ENCODE peak calls at places on chromosomes 7 and 10, in ten cellular contexts. R, L, Q, K, F, Z, N, H, J and S are unnamed samples.

GRCh38 chr10:34488476-34489130 is 326.5 kb downstream of the PARD3 start:
- DNase-seq in Q (no peak), N (no peak), L (no peak), K (no peak), R (no peak), J (no peak), Z (no peak), H (no peak), F (no peak), S (no peak)

GRCh38 chr7:50202052-50202555 is 102.4 kb upstream of the IKZF1 start:
- DNase-seq in Q (no peak), F (no peak), Z (no peak), R (no peak), J (no peak), N (no peak), K (no peak), H (no peak), L (no peak), S (no peak)

GRCh38 chr10:59757966-59758365 is 4.7 kb upstream of the MRLN start:
- DNase-seq in Q (no peak), J (no peak), F (no peak), K (no peak), L (no peak), H (no peak), N (no peak), Z (no peak), R (no peak), S (no peak)

GRCh38 chr10:22629126-22629525 is 85.3 kb downstream of the PIP4K2A start:
- DNase-seq in F (no peak), Z (no peak), Q (no peak), K (no peak), L (no peak), N (no peak), H (no peak), J (no peak), R (no peak), S (no peak)

GRCh38 chr7:142785841-142786250 is 15.1 kb downstream of the PRSS2 start:
- DNase-seq in Q (no peak), R (no peak), F (no peak), H (peak), K (no peak), L (no peak), N (peak), J (no peak), Z (no peak), S (no peak)

GRCh38 chr10:60025279-60025678 is 118.9 kb upstream of the CCDC6 start:
- DNase-seq in N (no peak), F (no peak), R (no peak), J (no peak), L (no peak), Q (no peak), H (no peak), Z (no peak), K (no peak), S (no peak)

GRCh38 chr7:140562921-140563600 is 77.6 kb downstream of the DENND2A start:
- DNase-seq in Z (no peak), H (no peak), R (no peak), F (no peak), L (no peak), Q (no peak), N (no peak), J (no peak), K (peak), S (no peak)

GRCh38 chr10:43258032-43258921 is 8.6 kb downstream of the RASGEF1A start:
- DNase-seq in K (peak), F (no peak), N (no peak), Q (no peak), R (no peak), L (no peak), Z (no peak), H (no peak), J (no peak), S (no peak)

GRCh38 chr10:92573091-92573797 is 649 bp downstream of the IDE start:
- DNase-seq in Q (no peak), H (peak), Z (no peak), L (peak), F (no peak), K (no peak), R (peak), J (peak), N (peak), S (no peak)

GRCh38 chr7:108492742-108493141 is 33.2 kb downstream of the PNPLA8 start:
- DNase-seq in L (no peak), Q (no peak), N (no peak), F (no peak), Z (no peak), K (no peak), J (no peak), R (peak), H (no peak), S (no peak)

GRCh38 chr7:153301908-153302307 is 542.4 kb downstream of the ACTR3B start:
- DNase-seq in Z (no peak), Q (no peak), K (no peak), F (no peak), J (no peak), H (no peak), N (no peak), R (no peak), L (no peak), S (no peak)

GRCh38 chr10:87817291-87817872 is 644 bp downstream of the ATAD1 start:
- DNase-seq in F (no peak), K (no peak), N (no peak), Q (no peak), L (no peak), H (no peak), R (peak), Z (no peak), J (no peak), S (no peak)

GRCh38 chr10:60414877-60415585 is 25.4 kb upstream of the ANK3 start:
- DNase-seq in K (no peak), N (no peak), J (no peak), L (no peak), Q (no peak), R (peak), F (no peak), Z (no peak), H (no peak), S (peak)

GRCh38 chr10:7551289-7551688 is 115.5 kb downstream of the ITIH5 start:
- DNase-seq in R (no peak), J (no peak), L (no peak), Q (no peak), F (no peak), H (no peak), N (no peak), Z (no peak), K (no peak), S (no peak)

GRCh38 chr10:101612872-101613271 is 24.8 kb downstream of the DPCD start:
- DNase-seq in K (no peak), R (no peak), N (no peak), Q (no peak), J (no peak), H (no peak), F (no peak), L (no peak), Z (no peak), S (no peak)

DNA sequence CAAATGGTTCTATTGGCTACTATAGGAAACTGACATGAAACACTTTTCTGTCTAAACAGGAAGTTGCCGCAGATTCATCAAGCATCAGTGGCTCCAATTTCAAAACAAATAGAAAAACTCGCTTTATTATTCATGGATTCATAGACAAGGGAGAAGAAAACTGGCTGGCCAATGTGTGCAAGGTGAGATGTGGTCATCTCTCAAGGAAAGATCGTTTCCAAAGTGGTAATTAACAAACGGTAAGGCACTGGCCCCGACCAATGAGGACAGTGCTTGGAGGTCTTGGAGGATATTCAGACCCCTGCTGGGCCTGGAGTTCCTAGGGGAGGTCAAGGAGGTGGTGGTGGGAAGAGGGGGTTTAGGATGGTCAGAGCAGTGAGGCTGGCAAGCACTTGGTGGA is 2.6 kb downstream of the PNLIP start:
- DNase-seq in N (no peak), L (no peak), J (no peak), H (no peak), K (no peak), Q (no peak), Z (no peak), F (no peak), R (no peak), S (no peak)
- TF ChIP-seq POLR2A in N (no peak), L (no peak), J (no peak), H (no peak), K (no peak), Q (no peak), Z (no peak), F (no peak), R (no peak), S (no peak)

GRCh38 chr10:109976657-109977056 is 31.1 kb upstream of the ADD3 start:
- DNase-seq in Q (no peak), F (no peak), N (no peak), R (no peak), L (no peak), H (no peak), K (no peak), Z (no peak), J (no peak), S (no peak)

GRCh38 chr10:109975251-109975650 is 32.5 kb upstream of the ADD3 start:
- DNase-seq in H (no peak), J (no peak), N (no peak), K (no peak), Z (no peak), L (no peak), Q (no peak), F (no peak), R (no peak), S (no peak)

GRCh38 chr10:109979215-109979614 is 28.6 kb upstream of the ADD3 start:
- DNase-seq in F (no peak), Z (no peak), J (no peak), L (no peak), Q (no peak), N (no peak), K (no peak), R (no peak), H (no peak), S (no peak)

GRCh38 chr10:109978481-109978880 is 29.3 kb upstream of the ADD3 start:
- DNase-seq in N (peak), F (peak), Z (peak), R (peak), J (peak), Q (no peak), K (no peak), H (no peak), L (no peak), S (no peak)

DNA sequence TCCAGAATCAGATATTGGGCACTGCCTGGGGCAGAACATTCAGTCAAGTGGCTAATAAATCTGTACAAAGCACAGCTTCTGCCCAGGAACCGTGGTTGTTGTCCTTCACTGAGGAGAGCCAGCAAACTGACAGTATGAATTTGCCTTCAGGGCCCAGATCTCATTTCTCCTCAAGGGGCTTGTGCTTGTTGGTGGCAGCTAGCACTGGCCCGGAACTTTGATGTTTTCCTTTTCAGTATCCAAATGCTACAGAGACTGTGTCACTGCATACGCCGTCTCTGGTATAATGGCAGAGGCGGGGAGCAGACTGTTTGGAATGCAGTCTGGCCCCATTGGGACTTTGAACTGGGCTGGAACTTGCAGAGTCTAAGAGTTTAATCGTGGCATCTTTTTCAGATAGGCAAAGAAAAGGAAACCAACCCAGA is 30.4 kb upstream of the ADD3 start:
- DNase-seq in J (peak), N (peak), H (no peak), R (peak), K (no peak), Z (no peak), Q (no peak), F (no peak), L (peak), S (no peak)
- TF ChIP-seq POLR2A in J (no peak), N (peak), H (no peak), R (no peak), K (no peak), Z (no peak), Q (no peak), F (no peak), L (no peak), S (no peak)

GRCh38 chr7:131769241-131769640 is 212.8 kb upstream of the PODXL start:
- DNase-seq in Z (peak), N (no peak), Q (no peak), R (peak), F (no peak), L (no peak), J (no peak), H (no peak), K (no peak), S (peak)

GRCh38 chr7:131762753-131763152 is 206.3 kb upstream of the PODXL start:
- DNase-seq in F (no peak), K (no peak), Z (no peak), H (no peak), J (no peak), L (no peak), R (no peak), N (no peak), Q (no peak), S (no peak)

GRCh38 chr7:131764143-131764795 is 207.8 kb upstream of the PODXL start:
- DNase-seq in L (no peak), F (no peak), K (no peak), Q (no peak), J (no peak), R (no peak), Z (no peak), N (no peak), H (no peak), S (no peak)

DNA sequence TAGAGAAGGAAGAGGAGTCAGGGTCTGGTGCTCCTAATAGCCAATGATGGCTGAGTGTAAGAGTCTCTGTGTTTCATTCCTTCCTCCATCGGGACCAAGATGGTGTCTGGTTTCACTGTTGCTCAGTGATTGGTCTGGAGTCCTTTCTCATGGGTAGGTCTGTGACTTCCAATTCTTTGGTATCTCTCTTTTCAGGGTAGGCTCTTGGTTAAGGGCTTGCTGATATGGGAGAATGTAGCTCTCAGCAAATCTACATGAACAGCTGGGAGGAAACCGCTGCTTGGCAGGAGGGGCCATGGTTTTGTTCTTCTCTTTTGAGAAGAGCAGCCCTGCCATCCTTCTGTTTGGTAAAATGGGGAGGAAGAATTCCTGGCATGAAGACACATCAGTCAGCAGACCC is 209.1 kb upstream of the PODXL start:
- DNase-seq in J (no peak), Q (no peak), Z (no peak), R (no peak), K (no peak), F (no peak), N (no peak), H (no peak), L (no peak), S (no peak)
- TF ChIP-seq POLR2A in J (no peak), Q (no peak), Z (no peak), R (no peak), K (no peak), F (no peak), N (no peak), H (no peak), L (no peak), S (no peak)

GRCh38 chr10:133419211-133419950 is 5.0 kb downstream of the SPRN start:
- DNase-seq in N (no peak), H (peak), Z (no peak), F (no peak), J (no peak), Q (no peak), K (no peak), R (no peak), L (no peak), S (no peak)

GRCh38 chr10:133418289-133418993 is 6.0 kb downstream of the SPRN start:
- DNase-seq in N (no peak), Q (no peak), F (no peak), H (no peak), Z (no peak), J (no peak), R (no peak), K (no peak), L (no peak), S (no peak)

GRCh38 chr10:133412381-133412711 is 12.1 kb downstream of the SPRN start:
- DNase-seq in N (no peak), R (no peak), Z (no peak), J (no peak), L (no peak), Q (no peak), H (no peak), K (no peak), F (no peak), S (no peak)

GRCh38 chr10:133411523-133412380 is 12.7 kb downstream of the SPRN start:
- DNase-seq in J (no peak), L (no peak), N (no peak), R (no peak), Q (no peak), F (no peak), H (no peak), Z (no peak), K (no peak), S (no peak)

DNA sequence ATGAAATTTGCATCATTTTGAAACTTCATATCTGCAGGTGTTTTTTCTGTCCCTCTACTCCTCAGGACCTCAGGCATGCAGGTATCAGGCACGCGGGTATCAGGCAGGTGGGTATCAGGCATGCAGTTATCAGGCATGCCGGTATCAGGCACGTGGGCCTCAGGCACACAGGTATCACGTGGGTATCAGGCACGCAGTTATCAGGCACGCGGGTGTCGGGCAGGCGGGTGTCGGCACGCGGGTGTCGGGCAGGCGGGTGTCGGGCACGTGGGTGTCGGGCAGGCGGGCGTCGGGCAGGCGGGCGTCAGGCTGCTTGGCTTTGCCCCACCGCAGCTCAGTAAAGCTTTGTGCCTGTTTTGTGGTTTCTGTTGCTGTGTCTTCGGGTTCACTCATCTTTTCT is 8.7 kb downstream of the SPRN start:
- DNase-seq in Q (no peak), R (no peak), L (no peak), F (no peak), J (no peak), N (no peak), H (peak), K (no peak), Z (no peak), S (no peak)
- TF ChIP-seq POLR2A in Q (no peak), R (no peak), L (no peak), F (no peak), J (no peak), N (no peak), H (no peak), K (no peak), Z (no peak), S (no peak)

DNA sequence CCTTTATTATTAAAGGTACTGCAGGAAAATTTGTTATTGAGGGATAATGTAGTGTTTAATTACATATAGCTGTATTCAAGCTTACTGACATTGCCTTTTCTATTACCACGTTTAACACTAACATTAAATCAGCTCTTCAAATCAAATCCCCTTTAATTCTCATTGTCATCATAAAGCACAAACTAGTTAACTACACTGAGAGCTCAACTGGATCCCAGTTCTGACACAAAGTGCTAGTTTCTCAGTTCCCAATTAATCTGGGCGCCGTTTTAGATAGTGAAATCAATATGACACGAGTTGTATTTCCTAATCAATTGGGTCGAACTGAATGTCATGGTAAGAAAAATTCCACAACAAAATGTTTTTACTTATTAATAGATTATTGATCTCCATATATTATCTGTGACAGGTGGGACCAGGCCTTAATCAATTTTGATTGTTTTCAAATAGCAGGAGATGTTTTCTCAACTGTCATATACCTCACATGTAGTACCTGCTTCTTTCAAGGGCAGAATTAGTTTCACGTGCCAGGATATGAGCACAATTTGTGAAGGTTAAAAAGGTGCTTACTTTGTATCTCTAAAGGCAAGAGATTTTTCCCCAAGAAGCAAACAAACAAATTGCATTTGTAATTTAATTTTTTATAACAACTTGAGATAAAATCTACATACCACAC is 71.0 kb downstream of the AASS start:
- DNase-seq in K (no peak), Q (no peak), R (no peak), L (no peak), Z (no peak), N (no peak), F (no peak), J (no peak), H (no peak), S (no peak)
- TF ChIP-seq POLR2A in K (no peak), Q (no peak), R (no peak), L (no peak), Z (no peak), N (no peak), F (no peak), J (no peak), H (no peak), S (no peak)

GRCh38 chr7:30911561-30911969 is at the start of gene AQP1:
- DNase-seq in L (peak), K (peak), Z (no peak), Q (no peak), N (peak), F (peak), R (no peak), H (no peak), J (no peak), S (no peak)
- TF ChIP-seq POLR2A in L (peak), K (peak), Z (no peak), Q (no peak), N (peak), F (no peak), R (no peak), H (no peak), J (no peak), S (no peak)

GRCh38 chr7:44847509-44847919 is 373 bp downstream of the H2AZ2 start:
- DNase-seq in Z (peak), F (peak), K (peak), H (peak), N (peak), R (peak), J (peak), L (peak), Q (peak), S (peak)
- TF ChIP-seq POLR2A in Z (no peak), F (no peak), K (no peak), H (no peak), N (peak), R (no peak), J (no peak), L (no peak), Q (peak), S (no peak)

DNA sequence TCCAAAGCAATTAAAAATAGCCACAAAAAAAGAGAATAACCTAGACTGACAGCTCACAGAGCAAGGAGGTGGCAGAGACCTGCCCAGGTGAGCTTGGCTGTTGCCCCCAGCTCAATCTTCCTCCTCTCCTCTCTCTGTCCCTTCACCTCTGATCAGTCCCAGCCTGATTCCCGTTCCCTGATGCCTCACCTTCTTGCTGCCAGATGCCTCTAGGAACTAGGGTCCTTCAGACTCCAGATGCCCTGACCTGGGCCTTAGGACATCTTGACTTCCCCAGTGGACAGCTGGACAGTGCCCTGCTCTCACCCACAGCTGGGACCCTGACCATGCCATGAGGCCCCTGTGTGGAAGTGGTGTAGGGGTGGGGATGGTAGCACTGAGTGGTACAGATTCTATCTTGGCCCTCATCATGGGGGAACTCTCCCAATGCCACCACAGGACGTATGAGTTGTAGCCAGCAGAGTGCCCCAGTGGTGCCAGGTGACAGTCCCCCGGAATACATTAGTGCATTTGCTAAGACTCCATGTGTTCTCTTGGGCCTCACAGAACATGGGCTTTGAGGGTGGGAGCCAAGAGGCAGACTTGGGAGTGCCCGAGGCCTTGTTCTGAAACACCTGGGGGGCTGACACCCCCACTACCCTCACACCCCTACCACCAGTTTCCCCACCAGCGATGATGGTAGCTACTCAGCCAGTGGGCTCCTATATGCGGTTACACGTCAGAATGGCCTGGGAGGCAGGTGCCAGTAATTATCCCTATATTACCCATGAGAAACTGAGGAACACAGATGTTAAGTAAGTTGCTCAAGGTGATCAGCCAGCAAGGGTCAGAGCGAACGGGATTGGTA is 2.0 kb downstream of the DEPP1 start:
- DNase-seq in L (peak), F (peak), K (no peak), N (no peak), J (no peak), Z (no peak), H (peak), R (no peak), Q (no peak), S (no peak)
- TF ChIP-seq POLR2A in L (no peak), F (peak), K (no peak), N (peak), J (no peak), Z (no peak), H (no peak), R (no peak), Q (no peak), S (no peak)